ENCODE peak calls at places on chromosome 6, in six cellular contexts. K, B, M, O, E and P are unnamed samples.

GRCh38 chr6:118923035-118923434 is 11.9 kb downstream of the MCM9 start:
- DNase-seq in K (no peak), B (no peak), M (no peak), O (no peak), E (no peak), P (no peak)

GRCh38 chr6:49790340-49790739 is 3.3 kb upstream of the PGK2 start:
- DNase-seq in K (no peak), B (no peak), M (no peak), O (no peak), E (no peak), P (no peak)

GRCh38 chr6:142783499-142783898 is 161.5 kb downstream of the HIVEP2 start:
- DNase-seq in K (no peak), B (no peak), M (no peak), O (no peak), E (peak), P (no peak)

GRCh38 chr6:161256390-161256789 is 17.5 kb downstream of the AGPAT4 start:
- DNase-seq in K (no peak), B (no peak), M (no peak), O (peak), E (no peak), P (no peak)

GRCh38 chr6:169864148-169865030 is 113.0 kb downstream of the ERMARD start:
- DNase-seq in K (no peak), B (no peak), M (peak), O (no peak), E (no peak), P (no peak)

GRCh38 chr6:15715060-15715459 is 52.2 kb upstream of the DTNBP1 start:
- DNase-seq in K (no peak), B (no peak), M (no peak), O (no peak), E (no peak), P (no peak)

GRCh38 chr6:33004940-33005339 is 4.5 kb downstream of the HLA-DOA start:
- DNase-seq in K (no peak), B (no peak), M (no peak), O (no peak), E (no peak), P (no peak)

GRCh38 chr6:35663447-35664235 is 25.1 kb downstream of the FKBP5 start:
- DNase-seq in K (no peak), B (no peak), M (peak), O (no peak), E (peak), P (no peak)

GRCh38 chr6:34574647-34575293 is 18.6 kb upstream of the SPDEF start:
- DNase-seq in K (peak), B (no peak), M (no peak), O (no peak), E (no peak), P (no peak)

GRCh38 chr6:147170269-147170668 is 33.9 kb upstream of the STXBP5 start:
- DNase-seq in K (no peak), B (no peak), M (no peak), O (no peak), E (peak), P (no peak)

GRCh38 chr6:139172567-139172966 is 37.7 kb downstream of the HECA start:
- DNase-seq in K (no peak), B (no peak), M (no peak), O (no peak), E (no peak), P (no peak)

GRCh38 chr6:2971420-2972218 is at the start of gene SERPINB6:
- DNase-seq in K (peak), B (peak), M (no peak), O (peak), E (peak), P (peak)

GRCh38 chr6:156585859-156586258 is 191.3 kb upstream of the ARID1B start:
- DNase-seq in K (no peak), B (no peak), M (no peak), O (no peak), E (no peak), P (no peak)

GRCh38 chr6:169806718-169807117 is 55.3 kb downstream of the ERMARD start:
- DNase-seq in K (no peak), B (no peak), M (no peak), O (no peak), E (no peak), P (no peak)